ENCODE peak calls at places on chromosomes 4 and X, in four cellular contexts. One of them, this sample, is unnamed.

GRCh38 chrX:56281789-56282188 is 49.6 kb downstream of the KLF8 start:
- DNase-seq in astrocyte of the cerebellum: peak
- DNase-seq in right lobe of liver: no peak
- DNase-seq in fibroblast of lung: no peak
- DNase-seq in this sample: no peak

GRCh38 chrX:38819163-38819562 is 17.9 kb downstream of the MID1IP1 start:
- DNase-seq in right lobe of liver: no peak
- DNase-seq in fibroblast of lung: no peak
- DNase-seq in astrocyte of the cerebellum: no peak
- DNase-seq in this sample: no peak

GRCh38 chrX:141176586-141177451 is at the start of gene LDOC1:
- DNase-seq in right lobe of liver: peak
- DNase-seq in fibroblast of lung: peak
- DNase-seq in astrocyte of the cerebellum: peak
- DNase-seq in this sample: peak

GRCh38 chr4:3009422-3009821 is 46.1 kb downstream of the GRK4 start:
- DNase-seq in fibroblast of lung: peak
- DNase-seq in right lobe of liver: no peak
- DNase-seq in astrocyte of the cerebellum: no peak
- DNase-seq in this sample: peak

GRCh38 chr4:22191565-22192301 is 243.2 kb upstream of the KCNIP4 start:
- DNase-seq in fibroblast of lung: peak
- DNase-seq in right lobe of liver: no peak
- DNase-seq in astrocyte of the cerebellum: no peak
- DNase-seq in this sample: no peak

GRCh38 chr4:38560340-38560739 is 103.7 kb upstream of the KLF3 start:
- DNase-seq in right lobe of liver: no peak
- DNase-seq in fibroblast of lung: no peak
- DNase-seq in astrocyte of the cerebellum: no peak
- DNase-seq in this sample: no peak

GRCh38 chr4:48268956-48269860 is at the start of gene TEC:
- DNase-seq in fibroblast of lung: peak
- DNase-seq in astrocyte of the cerebellum: no peak
- DNase-seq in right lobe of liver: peak
- DNase-seq in this sample: peak

GRCh38 chr4:121943941-121944340 is 7.9 kb downstream of the TRPC3 start:
- DNase-seq in astrocyte of the cerebellum: no peak
- DNase-seq in fibroblast of lung: no peak
- DNase-seq in right lobe of liver: no peak
- DNase-seq in this sample: no peak

GRCh38 chrX:20029728-20030127 is 38.9 kb upstream of the BCLAF3 start:
- DNase-seq in fibroblast of lung: no peak
- DNase-seq in astrocyte of the cerebellum: no peak
- DNase-seq in right lobe of liver: peak
- DNase-seq in this sample: no peak

GRCh38 chr4:9764155-9764696 is 17.2 kb upstream of the DRD5 start:
- DNase-seq in astrocyte of the cerebellum: no peak
- DNase-seq in right lobe of liver: no peak
- DNase-seq in fibroblast of lung: no peak
- DNase-seq in this sample: no peak

GRCh38 chr4:48041535-48042137 is 25.1 kb downstream of the NIPAL1 start:
- DNase-seq in right lobe of liver: no peak
- DNase-seq in astrocyte of the cerebellum: no peak
- DNase-seq in fibroblast of lung: no peak
- DNase-seq in this sample: no peak

GRCh38 chr4:38563703-38564490 is 100.1 kb upstream of the KLF3 start:
- DNase-seq in right lobe of liver: no peak
- DNase-seq in astrocyte of the cerebellum: peak
- DNase-seq in fibroblast of lung: peak
- DNase-seq in this sample: no peak

GRCh38 chrX:47501226-47502071 is 18.4 kb upstream of the ZNF41 start:
- DNase-seq in astrocyte of the cerebellum: no peak
- DNase-seq in fibroblast of lung: peak
- DNase-seq in right lobe of liver: no peak
- DNase-seq in this sample: no peak

GRCh38 chr4:122146652-122147051 is 5.5 kb upstream of the BLTP1 start:
- DNase-seq in fibroblast of lung: no peak
- DNase-seq in astrocyte of the cerebellum: no peak
- DNase-seq in right lobe of liver: no peak
- DNase-seq in this sample: no peak

GRCh38 chr4:93751410-93751809 is 77.1 kb upstream of the ATOH1 start:
- DNase-seq in right lobe of liver: no peak
- DNase-seq in fibroblast of lung: no peak
- DNase-seq in astrocyte of the cerebellum: no peak
- DNase-seq in this sample: no peak

GRCh38 chrX:345020-345925 is 26.7 kb upstream of the GTPBP6 start:
- DNase-seq in right lobe of liver: no peak
- DNase-seq in astrocyte of the cerebellum: no peak
- DNase-seq in fibroblast of lung: no peak
- DNase-seq in this sample: no peak

GRCh38 chrX:134537179-134537945 is 77.4 kb downstream of the HPRT1 start:
- DNase-seq in astrocyte of the cerebellum: no peak
- DNase-seq in right lobe of liver: no peak
- DNase-seq in fibroblast of lung: peak
- DNase-seq in this sample: no peak

GRCh38 chr4:130249002-130249401 is 1153.0 kb downstream of the C4orf33 start:
- DNase-seq in right lobe of liver: no peak
- DNase-seq in fibroblast of lung: no peak
- DNase-seq in astrocyte of the cerebellum: no peak
- DNase-seq in this sample: no peak

GRCh38 chr4:69060651-69061308 is 35.5 kb upstream of the UGT2B7 start:
- DNase-seq in astrocyte of the cerebellum: no peak
- DNase-seq in right lobe of liver: peak
- DNase-seq in fibroblast of lung: no peak
- DNase-seq in this sample: no peak

GRCh38 chr4:2062808-2063524 is 3.8 kb downstream of the NAT8L start:
- DNase-seq in right lobe of liver: no peak
- DNase-seq in astrocyte of the cerebellum: no peak
- DNase-seq in fibroblast of lung: no peak
- DNase-seq in this sample: no peak

GRCh38 chr4:67575232-67575888 is 16.8 kb downstream of the STAP1 start:
- DNase-seq in fibroblast of lung: no peak
- DNase-seq in astrocyte of the cerebellum: no peak
- DNase-seq in right lobe of liver: no peak
- DNase-seq in this sample: peak

GRCh38 chr4:153488719-153489384 is 22.7 kb downstream of the TMEM131L start:
- DNase-seq in astrocyte of the cerebellum: no peak
- DNase-seq in fibroblast of lung: peak
- DNase-seq in right lobe of liver: no peak
- DNase-seq in this sample: no peak

GRCh38 chrX:7060444-7060843 is 87.1 kb upstream of the STS start:
- DNase-seq in fibroblast of lung: no peak
- DNase-seq in astrocyte of the cerebellum: no peak
- DNase-seq in right lobe of liver: no peak
- DNase-seq in this sample: no peak

GRCh38 chrX:71859637-71860036 is 51.0 kb upstream of the NHSL2 start:
- DNase-seq in astrocyte of the cerebellum: peak
- DNase-seq in right lobe of liver: no peak
- DNase-seq in fibroblast of lung: peak
- DNase-seq in this sample: peak

GRCh38 chr4:35038079-35038805 is 1206.1 kb downstream of the ARAP2 start:
- DNase-seq in fibroblast of lung: no peak
- DNase-seq in right lobe of liver: no peak
- DNase-seq in astrocyte of the cerebellum: no peak
- DNase-seq in this sample: peak

GRCh38 chrX:23003121-23003520 is 3.4 kb downstream of the DDX53 start:
- DNase-seq in right lobe of liver: no peak
- DNase-seq in astrocyte of the cerebellum: no peak
- DNase-seq in fibroblast of lung: peak
- DNase-seq in this sample: no peak

GRCh38 chrX:97931586-97931985 is 1047.9 kb downstream of the RPA4 start:
- DNase-seq in right lobe of liver: no peak
- DNase-seq in fibroblast of lung: no peak
- DNase-seq in astrocyte of the cerebellum: no peak
- DNase-seq in this sample: no peak

DNA sequence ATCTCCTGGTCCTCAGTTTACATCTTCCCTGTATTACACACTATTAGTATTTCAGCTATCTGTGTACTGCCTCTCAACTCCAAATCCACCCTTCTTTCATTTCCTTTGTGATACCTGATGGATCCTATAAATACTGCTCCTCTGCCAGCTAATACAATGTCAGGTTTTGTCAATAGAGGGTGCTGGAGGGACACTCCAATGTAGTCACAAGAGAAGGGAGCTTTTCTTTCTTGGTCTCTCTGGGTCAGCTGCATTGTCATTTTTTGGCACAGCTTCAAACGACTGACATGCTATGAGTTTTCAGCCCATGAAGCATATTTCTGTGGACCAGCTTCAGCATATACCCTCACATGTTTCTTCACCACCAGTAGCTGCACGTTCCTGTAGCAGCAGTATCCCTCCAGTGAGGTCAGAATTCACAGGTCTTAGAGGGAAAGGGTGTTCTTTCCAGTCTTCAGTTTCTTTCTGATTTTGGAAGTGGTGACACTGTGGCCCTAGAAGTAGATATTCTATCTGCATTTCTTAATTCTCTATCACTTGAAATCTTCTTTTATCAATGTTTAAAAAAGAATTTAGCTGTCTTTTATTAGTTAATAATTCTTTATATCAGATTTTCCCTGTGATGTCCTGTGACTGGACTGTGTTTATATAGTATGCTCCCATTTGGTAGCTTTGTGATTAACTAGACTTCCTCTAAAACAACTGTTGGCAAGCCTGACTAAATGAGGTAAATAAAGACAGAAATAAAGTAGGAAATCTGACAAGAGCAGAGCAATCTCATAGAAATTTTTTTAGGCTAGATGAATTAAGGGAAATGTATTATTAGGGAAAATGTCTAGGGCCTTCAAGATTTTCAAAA is 60.6 kb downstream of the GABRA2 start:
- DNase-seq in right lobe of liver: no peak
- DNase-seq in astrocyte of the cerebellum: peak
- DNase-seq in fibroblast of lung: peak
- DNase-seq in this sample: peak
- TF ChIP-seq CTCF in right lobe of liver: peak
- TF ChIP-seq CTCF in astrocyte of the cerebellum: peak
- TF ChIP-seq CTCF in fibroblast of lung: peak
- TF ChIP-seq CTCF in this sample: peak

DNA sequence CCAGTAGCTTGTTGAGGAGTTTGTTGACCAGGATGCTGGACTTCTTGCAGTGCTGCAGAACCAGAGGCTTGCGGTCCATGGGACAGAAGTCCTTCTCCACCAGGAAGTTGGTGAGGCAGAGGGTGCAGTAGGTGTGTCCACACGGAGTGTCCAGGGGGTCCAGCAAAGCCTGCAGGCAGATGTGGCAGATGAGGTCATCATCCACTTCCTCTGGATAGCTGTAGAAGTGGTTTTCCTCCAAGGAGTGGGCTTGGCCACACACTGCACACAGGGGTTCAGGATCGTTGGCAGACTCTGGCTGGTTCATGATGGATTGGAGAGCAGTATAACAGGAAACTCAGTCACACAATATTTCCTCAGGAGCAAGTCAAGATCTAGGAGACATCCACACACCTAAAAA is 17.6 kb downstream of the LNX1 start:
- DNase-seq in right lobe of liver: no peak
- DNase-seq in astrocyte of the cerebellum: no peak
- DNase-seq in fibroblast of lung: peak
- DNase-seq in this sample: no peak
- TF ChIP-seq CTCF in right lobe of liver: no peak
- TF ChIP-seq CTCF in astrocyte of the cerebellum: no peak
- TF ChIP-seq CTCF in fibroblast of lung: no peak
- TF ChIP-seq CTCF in this sample: no peak

DNA sequence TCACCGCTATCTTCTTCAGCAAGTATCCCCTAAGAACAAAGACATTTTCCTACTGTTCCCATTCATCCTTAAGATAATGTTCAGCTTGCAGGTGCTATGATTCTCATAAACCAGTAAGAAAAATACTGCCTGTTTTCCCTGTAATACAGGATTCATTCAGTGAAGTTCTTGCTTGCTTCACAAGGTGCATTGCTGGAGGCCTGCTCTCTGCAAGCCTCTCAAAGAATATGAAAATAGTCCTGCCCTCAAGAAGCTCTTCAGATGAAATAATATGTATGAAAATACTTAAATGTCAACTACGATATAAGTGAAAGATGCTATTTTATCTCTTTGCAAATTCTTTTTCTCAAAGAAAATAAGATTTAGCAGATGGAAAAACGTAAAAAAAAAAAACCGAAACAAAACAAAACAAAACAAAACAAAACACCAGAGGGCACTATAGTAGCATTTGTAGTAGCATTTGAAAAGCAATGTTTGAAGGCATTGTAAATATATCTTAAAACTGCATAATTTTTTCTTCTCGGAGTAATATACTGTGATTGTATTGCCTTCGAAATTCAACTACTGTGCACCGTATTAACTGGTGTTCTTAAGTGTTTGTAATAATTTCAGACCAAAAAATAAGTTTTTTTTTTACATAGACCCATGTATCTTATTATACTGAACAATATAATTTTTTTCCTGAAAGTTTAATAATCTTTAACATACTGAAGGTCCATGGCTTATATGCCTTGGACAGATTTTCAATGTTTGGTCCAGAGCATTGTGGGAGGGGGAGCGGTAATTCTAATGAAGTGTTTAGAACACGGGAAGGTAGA is 26.0 kb downstream of the ADH4 start:
- DNase-seq in right lobe of liver: no peak
- DNase-seq in fibroblast of lung: no peak
- DNase-seq in astrocyte of the cerebellum: peak
- DNase-seq in this sample: peak
- TF ChIP-seq CTCF in right lobe of liver: peak
- TF ChIP-seq CTCF in fibroblast of lung: peak
- TF ChIP-seq CTCF in astrocyte of the cerebellum: no peak
- TF ChIP-seq CTCF in this sample: peak

GRCh38 chr4:175930471-175930870 is 118.4 kb upstream of the GPM6A start:
- DNase-seq in astrocyte of the cerebellum: no peak
- DNase-seq in right lobe of liver: no peak
- DNase-seq in fibroblast of lung: peak
- DNase-seq in this sample: no peak
- TF ChIP-seq CTCF in astrocyte of the cerebellum: no peak
- TF ChIP-seq CTCF in right lobe of liver: no peak
- TF ChIP-seq CTCF in fibroblast of lung: no peak
- TF ChIP-seq CTCF in this sample: no peak

GRCh38 chr4:112519689-112520597 is 4.0 kb upstream of the NEUROG2 start:
- DNase-seq in fibroblast of lung: no peak
- DNase-seq in right lobe of liver: no peak
- DNase-seq in astrocyte of the cerebellum: no peak
- DNase-seq in this sample: no peak
- TF ChIP-seq CTCF in fibroblast of lung: no peak
- TF ChIP-seq CTCF in right lobe of liver: no peak
- TF ChIP-seq CTCF in astrocyte of the cerebellum: no peak
- TF ChIP-seq CTCF in this sample: peak

GRCh38 chr4:123997116-123997515 is 600.5 kb downstream of the SPRY1 start:
- DNase-seq in fibroblast of lung: no peak
- DNase-seq in astrocyte of the cerebellum: no peak
- DNase-seq in right lobe of liver: no peak
- DNase-seq in this sample: no peak
- TF ChIP-seq CTCF in fibroblast of lung: no peak
- TF ChIP-seq CTCF in astrocyte of the cerebellum: no peak
- TF ChIP-seq CTCF in right lobe of liver: no peak
- TF ChIP-seq CTCF in this sample: no peak

GRCh38 chr4:5566991-5567390 is 141.4 kb downstream of the EVC2 start:
- DNase-seq in right lobe of liver: no peak
- DNase-seq in fibroblast of lung: no peak
- DNase-seq in astrocyte of the cerebellum: no peak
- DNase-seq in this sample: no peak
- TF ChIP-seq CTCF in right lobe of liver: no peak
- TF ChIP-seq CTCF in fibroblast of lung: no peak
- TF ChIP-seq CTCF in astrocyte of the cerebellum: no peak
- TF ChIP-seq CTCF in this sample: no peak